ENCODE peak calls at places on chromosomes 16 and 17, in seven cellular contexts. W is GM23248, Y is H1, A is SK-N-SH, O is HCT116, I is PC-3, V is A549. C is an unnamed sample.
A peak's percentile ranks its signal among the peaks of the same experiment; 100 is the strongest.

GRCh38 chr16:61435356-61435755 is 600.9 kb downstream of the CDH8 start:
- DNase-seq in W (no peak), Y (no peak), A (no peak), O (no peak), I (peak; percentile 3), V (no peak), C (no peak)

GRCh38 chr16:23785842-23786241 is 31.0 kb downstream of the CHP2 start:
- DNase-seq in W (no peak), Y (no peak), A (no peak), O (no peak), I (no peak), V (no peak), C (no peak)

GRCh38 chr16:5604770-5605169 is 507.2 kb upstream of the EEF2KMT start:
- DNase-seq in W (no peak), Y (no peak), A (peak; percentile 53), O (peak; percentile 8), I (peak; percentile 15), V (peak; percentile 18), C (no peak)

GRCh38 chr16:152141-153128 is at the start of gene HBZ:
- DNase-seq in W (no peak), Y (no peak), A (no peak), O (no peak), I (no peak), V (no peak), C (no peak)

GRCh38 chr17:39191750-39192510 is 5.5 kb downstream of the CACNB1 start:
- DNase-seq in W (no peak), Y (no peak), A (no peak), O (no peak), I (no peak), V (no peak), C (no peak)

GRCh38 chr17:81021531-81022370 is 13.2 kb upstream of the BAIAP2 start:
- DNase-seq in W (no peak), Y (no peak), A (no peak), O (no peak), I (no peak), V (no peak), C (no peak)

GRCh38 chr17:48633266-48633816 is 7.2 kb upstream of the HOXB9 start:
- DNase-seq in W (no peak), Y (peak; percentile 69), A (no peak), O (no peak), I (no peak), V (no peak), C (no peak)

GRCh38 chr16:79658301-79659001 is 57.9 kb upstream of the MAF start:
- DNase-seq in W (peak; percentile 47), Y (no peak), A (no peak), O (no peak), I (peak; percentile 62), V (peak; percentile 29), C (peak; percentile 86)

GRCh38 chr16:11550651-11551498 is 35.8 kb downstream of the LITAF start:
- DNase-seq in W (no peak), Y (no peak), A (no peak), O (no peak), I (no peak), V (no peak), C (no peak)

GRCh38 chr17:15479697-15480096 is 12.3 kb upstream of the CDRT4 start:
- DNase-seq in W (no peak), Y (no peak), A (no peak), O (peak; percentile 26), I (peak; percentile 65), V (no peak), C (no peak)

GRCh38 chr17:14580494-14580893 is 279.6 kb downstream of the HS3ST3B1 start:
- DNase-seq in W (peak; percentile 70), Y (no peak), A (no peak), O (no peak), I (peak; percentile 2), V (no peak), C (no peak)

GRCh38 chr17:7095642-7096041 is 15.6 kb upstream of the CLEC10A start:
- DNase-seq in W (no peak), Y (no peak), A (no peak), O (no peak), I (no peak), V (no peak), C (no peak)

GRCh38 chr16:88383401-88384221 is 852 bp downstream of the ZNF469 start:
- DNase-seq in W (peak; percentile 76), Y (no peak), A (peak; percentile 92), O (peak; percentile 28), I (peak; percentile 42), V (peak; percentile 83), C (no peak)

GRCh38 chr16:88380619-88381018 is 2.1 kb upstream of the ZNF469 start:
- DNase-seq in W (no peak), Y (no peak), A (no peak), O (no peak), I (no peak), V (no peak), C (no peak)

GRCh38 chr16:88384222-88385111 is 1.7 kb downstream of the ZNF469 start:
- DNase-seq in W (no peak), Y (no peak), A (peak; percentile 60), O (no peak), I (no peak), V (no peak), C (no peak)

GRCh38 chr16:88381820-88382451 is 823 bp upstream of the ZNF469 start:
- DNase-seq in W (no peak), Y (no peak), A (no peak), O (no peak), I (no peak), V (no peak), C (no peak)

GRCh38 chr16:88382491-88383400 is at the start of gene ZNF469:
- DNase-seq in W (peak; percentile 77), Y (peak; percentile 76), A (peak; percentile 89), O (no peak), I (peak; percentile 25), V (peak; percentile 58), C (no peak)
- H3K4me2 ChIP-seq in W (peak within 1 kb of the TSS; percentile 80), Y (peak within 1 kb of the TSS; percentile 58), A (peak within 1 kb of the TSS; percentile 82), O (peak within 1 kb of the TSS; percentile 100), I (peak within 1 kb of the TSS; percentile 79), V (peak within 1 kb of the TSS; percentile 87), C (peak within 1 kb of the TSS; percentile 22)

DNA sequence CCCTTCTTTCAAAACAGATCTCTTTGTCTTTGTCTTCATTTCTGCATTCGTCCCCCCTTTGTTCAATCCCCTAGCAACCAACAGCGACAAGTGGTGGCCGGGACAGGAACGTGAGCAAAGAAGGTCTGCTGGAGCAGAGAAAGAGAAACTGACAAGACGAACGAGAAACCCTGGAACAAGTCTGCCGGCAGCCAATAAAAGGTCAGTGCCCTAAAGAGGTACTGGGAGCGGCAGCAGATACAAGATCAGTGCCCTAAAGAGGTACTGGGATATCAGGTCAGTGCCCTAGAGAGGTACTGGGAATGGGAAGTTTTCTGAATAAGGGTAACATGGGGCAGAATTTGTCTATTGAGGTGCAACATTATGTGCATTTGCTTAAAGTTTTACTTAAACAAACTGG is 7.4 kb downstream of the CD300LD start:
- DNase-seq in W (no peak), Y (no peak), A (no peak), O (no peak), I (no peak), V (no peak), C (no peak)
- H3K4me2 ChIP-seq in W (no peak overlapping the region), Y (no peak overlapping the region), A (no peak overlapping the region), O (no peak overlapping the region), I (no peak overlapping the region), V (no peak overlapping the region), C (no peak overlapping the region)

DNA sequence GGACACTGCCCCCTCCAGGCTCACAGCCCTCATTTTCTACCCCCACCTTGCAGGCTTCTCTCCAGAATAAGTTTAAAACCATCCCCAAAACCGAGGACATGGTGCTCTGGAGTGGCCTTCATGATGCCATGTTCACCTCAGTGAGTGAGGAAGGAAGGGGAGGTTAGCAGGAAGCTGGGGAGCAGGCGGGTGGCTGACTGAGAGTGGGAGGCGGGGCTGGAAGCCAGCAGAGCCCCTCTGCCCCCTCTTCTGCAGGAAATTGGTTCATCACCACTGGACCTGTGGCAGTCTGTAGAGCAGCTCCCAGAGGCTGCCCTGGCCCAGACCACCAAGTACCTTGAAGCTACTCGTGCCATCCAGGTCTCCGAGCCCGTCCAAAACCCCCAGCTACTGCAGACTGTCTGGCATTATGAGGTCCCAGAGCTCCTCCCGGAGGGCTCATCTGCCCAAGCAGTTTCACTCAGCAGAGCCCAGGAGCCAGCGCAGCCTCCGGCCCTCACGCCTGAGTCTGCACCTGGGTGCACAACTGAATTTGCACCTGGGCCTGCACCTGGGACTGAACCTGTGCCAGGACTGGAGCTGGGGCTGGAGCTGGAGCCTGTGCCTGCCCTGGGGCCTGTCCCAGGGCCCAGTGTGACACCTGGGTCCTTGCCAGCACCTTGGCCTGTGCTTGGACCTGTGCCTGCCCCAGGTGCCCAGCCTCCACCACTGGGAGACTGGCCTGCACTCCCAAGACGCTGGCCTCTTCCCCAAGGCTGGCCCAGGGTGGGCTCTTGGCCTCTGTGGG is 19.0 kb downstream of the C16orf96 start:
- DNase-seq in W (no peak), Y (peak; percentile 53), A (no peak), O (no peak), I (no peak), V (no peak), C (no peak)
- H3K4me2 ChIP-seq in W (no peak overlapping the region), Y (no peak overlapping the region), A (no peak overlapping the region), O (no peak overlapping the region), I (no peak overlapping the region), V (no peak overlapping the region), C (no peak overlapping the region)

GRCh38 chr16:30137897-30138296 is 14.9 kb upstream of the MAPK3 start:
- DNase-seq in W (no peak), Y (no peak), A (peak; percentile 63), O (no peak), I (no peak), V (no peak), C (no peak)

GRCh38 chr16:30141750-30142149 is 18.7 kb upstream of the MAPK3 start:
- DNase-seq in W (no peak), Y (no peak), A (no peak), O (no peak), I (no peak), V (no peak), C (no peak)

GRCh38 chr16:30136971-30137601 is 14.1 kb upstream of the MAPK3 start:
- DNase-seq in W (no peak), Y (no peak), A (no peak), O (no peak), I (no peak), V (no peak), C (no peak)

GRCh38 chr16:30142672-30143346 is 19.8 kb upstream of the MAPK3 start:
- DNase-seq in W (peak; percentile 5), Y (no peak), A (no peak), O (no peak), I (peak; percentile 20), V (no peak), C (no peak)

GRCh38 chr16:30139895-30140481 is 17.0 kb upstream of the MAPK3 start:
- DNase-seq in W (no peak), Y (no peak), A (no peak), O (no peak), I (no peak), V (no peak), C (no peak)
- H3K4me2 ChIP-seq in W (no peak overlapping the region), Y (no peak overlapping the region), A (no peak overlapping the region), O (no peak overlapping the region), I (no peak overlapping the region), V (peak overlapping the region; percentile 4), C (no peak overlapping the region)

GRCh38 chr16:17105239-17105721 is 365.5 kb downstream of the XYLT1 start:
- DNase-seq in W (no peak), Y (no peak), A (no peak), O (no peak), I (no peak), V (no peak), C (no peak)
- H3K4me2 ChIP-seq in W (no peak overlapping the region), Y (no peak overlapping the region), A (no peak overlapping the region), O (no peak overlapping the region), I (no peak overlapping the region), V (no peak overlapping the region), C (no peak overlapping the region)

C was measured in keratinocyte.